ENCODE peak calls at places on chromosome 14, in five cellular contexts. D is cardiac muscle cell, C is AG10803, S is endothelial cell of umbilical vein, B is dorsolateral prefrontal cortex. L is an unnamed sample.

GRCh38 chr14:102516531-102517411 is 7.2 kb upstream of the ANKRD9 start:
- DNase-seq in D (no peak), C (no peak), S (peak), B (no peak), L (no peak)

GRCh38 chr14:68479247-68479646 is 313.6 kb downstream of the ZFP36L1 start:
- DNase-seq in D (peak), C (peak), S (peak), B (no peak), L (no peak)

GRCh38 chr14:53857625-53858343 is 98.8 kb downstream of the BMP4 start:
- DNase-seq in D (no peak), C (no peak), S (no peak), B (no peak), L (no peak)

GRCh38 chr14:99816642-99817041 is 23.4 kb downstream of the EML1 start:
- DNase-seq in D (no peak), C (no peak), S (no peak), B (no peak), L (no peak)

GRCh38 chr14:103109789-103110415 is 13.4 kb upstream of the TNFAIP2 start:
- DNase-seq in D (peak), C (peak), S (peak), B (no peak), L (no peak)

GRCh38 chr14:32779845-32780244 is 158.8 kb upstream of the NPAS3 start:
- DNase-seq in D (peak), C (no peak), S (no peak), B (no peak), L (no peak)

GRCh38 chr14:73097421-73097820 is 38.9 kb upstream of the PSEN1 start:
- DNase-seq in D (no peak), C (no peak), S (no peak), B (no peak), L (no peak)

GRCh38 chr14:26761532-26761931 is 163.7 kb upstream of the NOVA1 start:
- DNase-seq in D (no peak), C (no peak), S (no peak), B (no peak), L (no peak)

GRCh38 chr14:101193845-101194355 is 290.4 kb upstream of the RTL1 start:
- DNase-seq in D (no peak), C (no peak), S (no peak), B (no peak), L (no peak)

GRCh38 chr14:99726538-99727095 is 42.5 kb downstream of the CYP46A1 start:
- DNase-seq in D (no peak), C (no peak), S (no peak), B (peak), L (no peak)

GRCh38 chr14:66359500-66359899 is 126.7 kb upstream of the CCDC196 start:
- DNase-seq in D (peak), C (peak), S (peak), B (no peak), L (no peak)

GRCh38 chr14:93788557-93789365 is 476 bp upstream of the PRIMA1 start:
- DNase-seq in D (peak), C (no peak), S (no peak), B (peak), L (no peak)

GRCh38 chr14:81516941-81517797 is 16.5 kb downstream of the SEL1L start:
- DNase-seq in D (peak), C (peak), S (peak), B (no peak), L (peak)

GRCh38 chr14:61258985-61259384 is 22.2 kb downstream of the TMEM30B start:
- DNase-seq in D (no peak), C (peak), S (no peak), B (no peak), L (peak)

GRCh38 chr14:60590907-60591510 is 58.3 kb downstream of the SIX1 start:
- DNase-seq in D (no peak), C (peak), S (no peak), B (no peak), L (peak)

GRCh38 chr14:74207943-74208342 is 31.3 kb upstream of the VSX2 start:
- DNase-seq in D (no peak), C (no peak), S (no peak), B (no peak), L (no peak)

GRCh38 chr14:104604461-104605449 is at the start of gene TMEM179:
- DNase-seq in D (peak), C (no peak), S (peak), B (peak), L (no peak)

GRCh38 chr14:24130380-24130716 is at the start of gene FITM1:
- DNase-seq in D (no peak), C (no peak), S (no peak), B (no peak), L (no peak)

GRCh38 chr14:96752156-96752555 is 45.0 kb upstream of the VRK1 start:
- DNase-seq in D (no peak), C (no peak), S (no peak), B (no peak), L (no peak)

GRCh38 chr14:47626151-47627035 is 49.0 kb downstream of the MDGA2 start:
- DNase-seq in D (no peak), C (no peak), S (no peak), B (no peak), L (no peak)

GRCh38 chr14:63435838-63436237 is 107.3 kb downstream of the PPP2R5E start:
- DNase-seq in D (peak), C (peak), S (no peak), B (peak), L (peak)

GRCh38 chr14:24417832-24418491 is 11.5 kb downstream of the CBLN3 start:
- DNase-seq in D (no peak), C (no peak), S (no peak), B (no peak), L (no peak)

GRCh38 chr14:94175403-94176146 is 1.5 kb downstream of the PPP4R4 start:
- DNase-seq in D (peak), C (no peak), S (no peak), B (no peak), L (no peak)

GRCh38 chr14:101113108-101113612 is 209.6 kb upstream of the RTL1 start:
- DNase-seq in D (no peak), C (no peak), S (no peak), B (no peak), L (no peak)

GRCh38 chr14:77007975-77008421 is 20.5 kb downstream of the IRF2BPL start:
- DNase-seq in D (no peak), C (no peak), S (no peak), B (no peak), L (no peak)

GRCh38 chr14:30621954-30622830 is at the start of gene SCFD1:
- DNase-seq in D (peak), C (peak), S (peak), B (peak), L (peak)

GRCh38 chr14:99744199-99744872 is 48.9 kb upstream of the EML1 start:
- DNase-seq in D (no peak), C (peak), S (no peak), B (no peak), L (no peak)

GRCh38 chr14:102696332-102696731 is 80.9 kb upstream of the TRAF3 start:
- DNase-seq in D (no peak), C (no peak), S (no peak), B (no peak), L (no peak)

GRCh38 chr14:60807247-60807646 is 72.7 kb downstream of the MNAT1 start:
- DNase-seq in D (no peak), C (no peak), S (no peak), B (no peak), L (no peak)

GRCh38 chr14:21367582-21368144 is 16.2 kb downstream of the SUPT16H start:
- DNase-seq in D (no peak), C (no peak), S (no peak), B (no peak), L (no peak)

GRCh38 chr14:101185946-101186345 is 282.4 kb upstream of the RTL1 start:
- DNase-seq in D (no peak), C (no peak), S (no peak), B (no peak), L (no peak)

GRCh38 chr14:53925201-53925766 is 31.3 kb downstream of the BMP4 start:
- DNase-seq in D (peak), C (peak), S (no peak), B (no peak), L (no peak)

GRCh38 chr14:70893842-70894237 is 13.4 kb upstream of the PCNX1 start:
- DNase-seq in D (no peak), C (no peak), S (no peak), B (no peak), L (no peak)

GRCh38 chr14:23323838-23324454 is 2.7 kb downstream of the PABPN1 start:
- DNase-seq in D (no peak), C (no peak), S (no peak), B (no peak), L (no peak)

GRCh38 chr14:65928995-65929394 is 516.5 kb downstream of the FUT8 start:
- DNase-seq in D (no peak), C (no peak), S (no peak), B (no peak), L (no peak)

GRCh38 chr14:104321151-104322130 is 183.1 kb downstream of the KIF26A start:
- DNase-seq in D (no peak), C (no peak), S (no peak), B (no peak), L (no peak)

DNA sequence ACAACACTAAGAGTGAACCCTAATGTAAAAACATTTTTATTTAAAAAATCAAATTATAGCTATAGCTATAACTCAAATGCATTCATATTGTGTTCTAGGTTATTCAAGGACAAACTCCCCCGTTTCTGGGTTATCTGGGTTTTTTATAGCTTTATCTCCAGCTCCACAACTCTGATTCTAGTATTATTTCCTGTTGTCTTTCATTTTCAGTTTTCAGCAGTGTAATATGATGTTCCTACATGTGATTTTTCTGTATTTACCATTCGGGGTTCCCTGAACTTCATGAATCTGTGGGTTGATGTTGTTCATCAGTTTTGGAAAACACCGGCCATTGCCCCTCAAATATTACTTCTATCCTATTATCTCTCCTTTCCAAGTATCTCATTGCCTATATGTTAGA is 221.9 kb upstream of the FOXN3 start:
- DNase-seq in D (no peak), C (no peak), S (no peak), B (no peak), L (no peak)
- H3K4me3 ChIP-seq in D (no peak), C (no peak), S (no peak), B (no peak), L (no peak)

GRCh38 chr14:52318057-52318456 is 3.9 kb downstream of the PTGER2 start:
- DNase-seq in D (no peak), C (no peak), S (no peak), B (no peak), L (no peak)

GRCh38 chr14:52313903-52314481 is at the start of gene PTGER2:
- DNase-seq in D (peak), C (peak), S (peak), B (peak), L (no peak)

GRCh38 chr14:52315355-52315718 is 1.2 kb downstream of the PTGER2 start:
- DNase-seq in D (peak), C (no peak), S (no peak), B (no peak), L (no peak)

GRCh38 chr14:52314521-52315354 is 626 bp downstream of the PTGER2 start:
- DNase-seq in D (peak), C (peak), S (peak), B (no peak), L (no peak)

GRCh38 chr14:52312872-52313492 is 1.1 kb upstream of the PTGER2 start:
- DNase-seq in D (peak), C (peak), S (no peak), B (no peak), L (no peak)
- TF ChIP-seq CTCF in D (no peak), C (no peak), S (no peak), B (no peak), L (no peak)

GRCh38 chr14:52091913-52092312 is 23.1 kb upstream of the NID2 start:
- DNase-seq in D (no peak), C (peak), S (no peak), B (no peak), L (no peak)

GRCh38 chr14:52095793-52096192 is 26.9 kb upstream of the NID2 start:
- DNase-seq in D (no peak), C (no peak), S (no peak), B (no peak), L (no peak)

GRCh38 chr14:52090936-52091335 is 22.1 kb upstream of the NID2 start:
- DNase-seq in D (no peak), C (no peak), S (no peak), B (no peak), L (no peak)

GRCh38 chr14:52089208-52089607 is 20.3 kb upstream of the NID2 start:
- DNase-seq in D (no peak), C (peak), S (no peak), B (no peak), L (no peak)

DNA sequence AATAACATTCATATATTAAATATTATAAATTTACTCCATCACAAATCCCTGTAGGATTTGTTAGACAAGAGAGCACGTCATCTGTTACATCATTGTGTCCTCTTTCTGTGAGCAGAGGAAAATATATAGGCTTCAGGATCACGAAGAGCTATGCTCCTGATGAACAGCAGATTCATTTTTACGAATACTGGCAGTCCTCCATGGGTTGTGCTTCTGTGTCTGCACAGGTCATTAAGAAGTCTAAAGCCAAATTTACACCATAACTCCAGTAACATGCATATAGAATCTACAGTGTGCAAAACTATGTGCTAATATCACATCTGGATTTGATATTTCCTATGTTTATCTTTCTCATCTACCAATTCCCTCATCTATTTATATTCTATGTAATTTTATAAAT is 26.0 kb upstream of the NID2 start:
- DNase-seq in D (no peak), C (no peak), S (no peak), B (no peak), L (no peak)
- H3K4me3 ChIP-seq in D (no peak), C (no peak), S (no peak), B (no peak), L (no peak)

DNA sequence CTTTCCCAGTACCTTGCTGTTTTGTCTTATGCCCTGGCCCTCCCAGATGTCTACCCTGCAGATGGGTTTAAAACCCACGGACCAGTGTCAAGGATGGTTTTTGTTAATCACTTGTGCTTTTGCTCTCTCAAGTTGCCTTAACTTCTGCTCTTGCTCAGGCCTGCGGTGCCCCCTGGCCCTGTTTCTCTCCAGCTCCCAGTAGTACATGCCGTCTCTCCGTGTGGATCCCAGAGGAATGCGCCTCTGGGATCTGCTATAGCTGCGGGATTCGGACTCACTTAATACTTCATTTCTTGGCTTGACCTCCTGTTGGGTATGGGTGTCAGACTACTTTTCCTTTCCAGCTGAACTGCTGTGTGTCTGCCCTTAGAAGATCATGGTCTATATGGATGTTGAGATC is 14.5 kb downstream of the PLEKHG3 start:
- DNase-seq in D (no peak), C (no peak), S (no peak), B (no peak), L (no peak)
- TF ChIP-seq CTCF in D (no peak), C (no peak), S (no peak), B (no peak), L (no peak)

DNA sequence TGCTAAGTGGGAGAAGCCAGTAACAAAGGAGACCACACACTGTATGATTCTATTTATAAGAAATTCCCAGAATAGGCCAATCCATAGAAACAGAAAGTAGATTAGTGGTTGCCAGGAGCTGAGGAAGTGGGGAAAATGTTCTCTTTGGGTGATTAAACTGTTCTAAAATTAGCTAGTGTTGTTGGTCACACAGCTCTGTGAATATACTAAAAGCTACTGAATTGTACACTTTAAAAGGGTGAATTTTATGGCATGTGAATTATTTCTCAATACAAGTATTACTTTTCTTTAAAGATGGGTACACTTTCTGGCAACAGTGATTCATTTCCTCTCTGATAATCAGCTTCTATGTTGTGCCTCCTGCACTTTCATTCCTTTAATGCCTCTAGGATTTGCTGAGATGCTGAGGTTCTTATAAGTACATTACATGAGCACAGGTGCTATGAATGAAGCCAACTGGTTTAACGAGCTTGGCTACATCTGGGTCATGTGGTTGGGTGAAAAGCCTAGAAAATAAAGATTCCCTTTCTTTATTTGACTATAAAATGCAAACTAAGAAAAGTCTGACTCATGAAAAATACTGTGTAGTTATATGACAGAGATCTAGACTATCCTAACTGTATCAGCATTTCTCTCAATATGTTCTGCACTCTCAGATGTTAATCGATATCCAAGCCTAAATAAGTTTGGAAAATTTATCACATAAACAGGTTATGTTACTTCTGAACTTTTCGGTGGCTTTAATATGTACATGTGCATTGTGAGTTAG is 132.9 kb downstream of the DAAM1 start:
- DNase-seq in D (peak), C (peak), S (peak), B (no peak), L (no peak)
- H3K4me3 ChIP-seq in D (no peak), C (no peak), S (no peak), B (no peak), L (no peak)

DNA sequence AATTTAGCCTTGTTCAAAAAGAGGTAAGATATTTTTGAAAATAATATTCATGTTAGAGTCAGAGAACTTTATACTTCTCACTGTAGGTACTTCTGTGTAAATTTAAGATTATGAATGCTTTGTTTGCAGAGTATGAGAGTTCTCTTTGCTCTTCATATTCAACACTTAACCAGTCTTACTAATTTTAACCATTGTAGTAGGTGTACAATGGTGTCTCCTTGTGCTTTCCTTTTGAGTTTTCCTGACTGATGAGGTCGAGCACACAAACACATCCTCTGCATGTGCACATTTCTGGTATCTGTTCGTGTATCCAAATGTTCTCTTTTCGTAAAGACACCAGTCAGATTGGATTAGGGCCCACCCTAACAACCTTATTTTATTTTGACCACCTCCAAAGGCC is 45.8 kb downstream of the MIA2 start:
- DNase-seq in D (no peak), C (no peak), S (no peak), B (no peak), L (no peak)
- TF ChIP-seq CTCF in D (no peak), C (no peak), S (no peak), B (no peak), L (no peak)

GRCh38 chr14:52307870-52308269 is 6.2 kb upstream of the PTGER2 start:
- DNase-seq in D (no peak), C (peak), S (no peak), B (no peak), L (no peak)

GRCh38 chr14:52318829-52319604 is 4.9 kb downstream of the PTGER2 start:
- DNase-seq in D (no peak), C (peak), S (no peak), B (no peak), L (no peak)

GRCh38 chr14:52313493-52313881 is 625 bp upstream of the PTGER2 start:
- DNase-seq in D (peak), C (peak), S (peak), B (no peak), L (no peak)
- H3K4me3 ChIP-seq in D (peak), C (peak), S (no peak), B (peak), L (peak)

DNA sequence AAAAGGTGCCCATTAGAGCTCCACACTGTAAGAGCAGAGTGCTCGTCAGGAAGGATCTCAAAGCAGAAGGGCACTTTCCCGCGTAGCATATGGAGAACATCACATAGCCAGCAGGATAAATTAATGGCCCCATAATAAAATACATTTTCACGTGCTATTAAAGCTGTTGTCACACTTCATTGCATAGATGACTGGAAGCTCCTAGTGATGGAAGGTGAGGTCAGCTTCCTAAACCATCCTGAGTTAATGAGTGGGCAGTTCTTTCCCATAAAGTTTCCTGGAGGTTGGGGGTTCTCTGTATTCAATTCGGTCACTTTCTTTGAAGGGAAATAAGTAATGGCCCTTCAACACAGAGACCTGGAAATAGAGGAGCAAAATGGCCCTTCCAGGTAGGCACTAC is 1058.8 kb downstream of the GALC start:
- DNase-seq in D (no peak), C (no peak), S (no peak), B (no peak), L (no peak)
- TF ChIP-seq CTCF in D (no peak), C (no peak), S (no peak), B (no peak), L (no peak)